ENCODE peak calls at places on chromosomes 12 and 14, in nine cellular contexts. R is neural progenitor cell, I is BE2C, L is neuronal stem cell, F is HAP-1, E is body of pancreas, U is tibial artery, T is A549, Z is psoas muscle. O is an unnamed sample. For H3K4me1, the result is how much of the 10 kb centered on the place peaks cover.

GRCh38 chr12:13487326-13487725 is 290.8 kb downstream of the EMP1 start:
- DNase-seq in E (no peak), I (no peak), F (no peak), U (no peak), Z (no peak), L (no peak), T (no peak), R (no peak), O (no peak)

GRCh38 chr12:3491938-3492867 is 1.2 kb downstream of the PRMT8 start:
- DNase-seq in L (peak), U (no peak), T (peak), I (no peak), F (peak), Z (peak), E (peak), R (peak), O (no peak)

GRCh38 chr12:103442822-103443221 is 52.9 kb downstream of the C12orf42 start:
- DNase-seq in R (no peak), E (no peak), Z (no peak), L (no peak), F (no peak), I (no peak), T (no peak), U (no peak), O (no peak)

GRCh38 chr12:82359115-82359478 is 768 bp downstream of the METTL25 start:
- DNase-seq in L (no peak), I (no peak), E (peak), R (peak), F (no peak), T (no peak), U (no peak), Z (peak), O (no peak)

GRCh38 chr14:88352299-88353097 is 29.4 kb upstream of the KCNK10 start:
- DNase-seq in T (no peak), Z (no peak), F (no peak), R (no peak), U (no peak), L (no peak), I (no peak), E (no peak), O (no peak)

GRCh38 chr12:96635844-96636243 is 146.5 kb downstream of the CFAP54 start:
- DNase-seq in I (no peak), L (no peak), F (no peak), Z (no peak), R (no peak), T (no peak), U (no peak), E (no peak), O (no peak)

GRCh38 chr12:6536894-6537579 is 2.7 kb downstream of the GAPDH start:
- DNase-seq in F (no peak), E (no peak), L (no peak), U (no peak), Z (no peak), I (peak), R (no peak), T (no peak), O (no peak)

GRCh38 chr12:92602476-92602875 is 100.3 kb upstream of the PLEKHG7 start:
- DNase-seq in R (no peak), T (no peak), I (no peak), E (no peak), U (no peak), F (no peak), Z (no peak), L (no peak), O (no peak)

GRCh38 chr14:66624319-66624937 is 116.5 kb downstream of the GPHN start:
- DNase-seq in R (peak), U (no peak), Z (peak), L (peak), F (peak), E (peak), I (peak), T (peak), O (no peak)

GRCh38 chr14:65103150-65103760 is 938 bp upstream of the MAX start:
- DNase-seq in L (no peak), F (peak), T (peak), R (peak), E (peak), Z (no peak), I (peak), U (no peak), O (no peak)

GRCh38 chr14:85234626-85235025 is 295.3 kb upstream of the FLRT2 start:
- DNase-seq in T (peak), U (no peak), L (no peak), I (no peak), R (no peak), Z (no peak), E (no peak), F (no peak), O (no peak)

GRCh38 chr14:56733396-56733795 is 76.9 kb downstream of the OTX2 start:
- DNase-seq in U (no peak), E (no peak), L (no peak), R (peak), F (no peak), I (no peak), Z (no peak), T (no peak), O (no peak)

GRCh38 chr12:30985814-30986452 is 59.4 kb downstream of the TSPAN11 start:
- DNase-seq in U (no peak), Z (no peak), E (peak), F (peak), I (peak), L (peak), R (peak), T (peak), O (no peak)

GRCh38 chr14:31069343-31069742 is 43.2 kb upstream of the STRN3 start:
- DNase-seq in U (no peak), F (no peak), R (no peak), L (no peak), Z (no peak), I (no peak), E (no peak), T (no peak), O (no peak)

GRCh38 chr12:7571253-7571652 is 67.7 kb upstream of the CD163 start:
- DNase-seq in U (no peak), R (no peak), T (no peak), I (no peak), F (no peak), L (no peak), Z (no peak), E (no peak), O (no peak)
- H3K4me1 ChIP-seq in U (under half), R (under half), T (under half), I (under half), F (under half), L (under half), Z (under half), E (under half), O (under half)

GRCh38 chr14:105066285-105067071 is 1.2 kb upstream of the GPR132 start:
- DNase-seq in U (peak), L (no peak), F (no peak), I (no peak), R (no peak), Z (no peak), E (no peak), T (no peak), O (no peak)
- H3K4me3 ChIP-seq in U (no peak), L (no peak), F (no peak), I (no peak), R (no peak), Z (no peak), E (no peak), T (no peak), O (peak)

GRCh38 chr14:95892142-95892541 is 15.5 kb downstream of the TUNAR start:
- DNase-seq in T (no peak), L (no peak), F (no peak), R (no peak), E (no peak), U (no peak), I (no peak), Z (no peak), O (no peak)

GRCh38 chr14:95886366-95886765 is 9.7 kb downstream of the TUNAR start:
- DNase-seq in L (no peak), R (no peak), E (peak), I (no peak), T (no peak), U (no peak), F (no peak), Z (no peak), O (no peak)

GRCh38 chr14:95887351-95887750 is 10.7 kb downstream of the TUNAR start:
- DNase-seq in E (no peak), L (no peak), T (no peak), F (no peak), R (no peak), I (no peak), Z (no peak), U (no peak), O (no peak)

GRCh38 chr14:95891742-95892141 is 15.1 kb downstream of the TUNAR start:
- DNase-seq in F (no peak), T (no peak), Z (no peak), R (no peak), L (no peak), I (no peak), E (no peak), U (no peak), O (no peak)

GRCh38 chr14:95889236-95889979 is 12.8 kb downstream of the TUNAR start:
- DNase-seq in U (no peak), I (no peak), T (no peak), R (no peak), Z (no peak), E (no peak), L (no peak), F (no peak), O (no peak)
- H3K4me1 ChIP-seq in U (under half), I (under half), T (under half), R (under half), Z (under half), E (under half), L (under half), F (under half), O (under half)

GRCh38 chr12:122966743-122967058 is 438 bp upstream of the ABCB9 start:
- DNase-seq in Z (no peak), U (no peak), L (no peak), I (no peak), F (no peak), T (no peak), E (no peak), R (no peak), O (no peak)
- H3K4me3 ChIP-seq in Z (peak), U (peak), L (peak), I (no peak), F (no peak), T (peak), E (no peak), R (no peak), O (no peak)

DNA sequence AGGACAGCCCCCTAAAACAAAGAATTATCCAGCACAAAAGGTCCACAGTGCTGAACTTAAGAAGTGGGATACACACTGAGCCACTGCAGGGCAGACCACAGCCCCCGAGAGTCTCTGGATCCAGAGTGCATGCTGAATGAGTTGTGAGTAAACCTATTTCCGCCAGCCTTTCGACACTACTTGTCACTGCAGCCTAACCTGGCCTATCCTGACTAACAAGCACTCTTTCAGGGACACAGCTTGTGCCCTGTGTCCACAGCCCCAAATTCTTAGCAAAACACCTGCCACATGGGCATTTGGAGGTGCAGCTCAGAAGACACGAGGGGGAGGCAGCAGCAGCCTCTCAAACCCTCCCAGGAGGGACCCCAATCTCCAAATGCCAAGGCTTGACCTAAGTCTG is 31.3 kb downstream of the ITPK1 start:
- DNase-seq in T (no peak), I (no peak), U (no peak), F (no peak), Z (no peak), E (no peak), R (no peak), L (no peak), O (no peak)
- H3K4me1 ChIP-seq in T (under half), I (under half), U (under half), F (under half), Z (under half), E (under half), R (under half), L (under half), O (under half)

GRCh38 chr12:9781360-9781759 is 20.7 kb upstream of the CD69 start:
- DNase-seq in R (no peak), Z (no peak), L (no peak), I (no peak), U (no peak), E (no peak), F (no peak), T (no peak), O (no peak)
- H3K4me3 ChIP-seq in R (no peak), Z (no peak), L (no peak), I (no peak), U (no peak), E (no peak), F (no peak), T (no peak), O (no peak)